ENCODE peak calls at places on chromosomes 5 and 9, in seven cellular contexts. One of them, this sample, is unnamed.

GRCh38 chr9:15142903-15143534 is 164.0 kb downstream of the TTC39B start:
- DNase-seq in EH: peak
- DNase-seq in prostate gland: no peak
- DNase-seq in COR-L47: peak
- DNase-seq in midbrain: peak
- DNase-seq in ovary: no peak
- DNase-seq in BJ: no peak
- DNase-seq in this sample: no peak

GRCh38 chr5:27503813-27504212 is 465.4 kb upstream of the CDH9 start:
- DNase-seq in BJ: no peak
- DNase-seq in EH: no peak
- DNase-seq in prostate gland: no peak
- DNase-seq in COR-L47: no peak
- DNase-seq in midbrain: no peak
- DNase-seq in ovary: no peak
- DNase-seq in this sample: no peak

GRCh38 chr5:140417235-140417634 is 15.6 kb downstream of the ANKHD1 start:
- DNase-seq in prostate gland: no peak
- DNase-seq in BJ: no peak
- DNase-seq in midbrain: no peak
- DNase-seq in COR-L47: no peak
- DNase-seq in ovary: no peak
- DNase-seq in EH: no peak
- DNase-seq in this sample: no peak

GRCh38 chr5:198941-199820 is 7.9 kb downstream of the LRRC14B start:
- DNase-seq in EH: no peak
- DNase-seq in COR-L47: no peak
- DNase-seq in ovary: no peak
- DNase-seq in midbrain: no peak
- DNase-seq in prostate gland: no peak
- DNase-seq in BJ: no peak
- DNase-seq in this sample: no peak

GRCh38 chr5:65020492-65020891 is 251.8 kb downstream of the CWC27 start:
- DNase-seq in COR-L47: no peak
- DNase-seq in BJ: peak
- DNase-seq in EH: peak
- DNase-seq in ovary: no peak
- DNase-seq in prostate gland: no peak
- DNase-seq in midbrain: no peak
- DNase-seq in this sample: no peak

GRCh38 chr5:144072518-144072927 is 97.9 kb downstream of the YIPF5 start:
- DNase-seq in midbrain: no peak
- DNase-seq in EH: peak
- DNase-seq in ovary: no peak
- DNase-seq in prostate gland: no peak
- DNase-seq in COR-L47: no peak
- DNase-seq in BJ: peak
- DNase-seq in this sample: no peak

GRCh38 chr9:76634356-76635054 is 129.7 kb upstream of the PCA3 start:
- DNase-seq in COR-L47: no peak
- DNase-seq in prostate gland: no peak
- DNase-seq in EH: peak
- DNase-seq in ovary: no peak
- DNase-seq in midbrain: no peak
- DNase-seq in BJ: no peak
- DNase-seq in this sample: no peak

GRCh38 chr9:69768716-69769115 is 8.9 kb upstream of the PTAR1 start:
- DNase-seq in midbrain: no peak
- DNase-seq in EH: peak
- DNase-seq in prostate gland: no peak
- DNase-seq in COR-L47: no peak
- DNase-seq in BJ: no peak
- DNase-seq in ovary: no peak
- DNase-seq in this sample: no peak

GRCh38 chr5:145811834-145812625 is 23.1 kb downstream of the PRELID2 start:
- DNase-seq in midbrain: peak
- DNase-seq in BJ: no peak
- DNase-seq in ovary: no peak
- DNase-seq in EH: peak
- DNase-seq in COR-L47: peak
- DNase-seq in prostate gland: no peak
- DNase-seq in this sample: no peak

GRCh38 chr5:153748823-153749222 is 258.4 kb downstream of the GRIA1 start:
- DNase-seq in midbrain: no peak
- DNase-seq in COR-L47: no peak
- DNase-seq in EH: no peak
- DNase-seq in ovary: no peak
- DNase-seq in prostate gland: no peak
- DNase-seq in BJ: no peak
- DNase-seq in this sample: no peak

GRCh38 chr9:123069010-123069481 is 35.6 kb downstream of the GPR21 start:
- DNase-seq in midbrain: no peak
- DNase-seq in EH: peak
- DNase-seq in ovary: no peak
- DNase-seq in prostate gland: no peak
- DNase-seq in BJ: peak
- DNase-seq in COR-L47: no peak
- DNase-seq in this sample: no peak

GRCh38 chr9:94033383-94033782 is 50.9 kb upstream of the PTPDC1 start:
- DNase-seq in prostate gland: no peak
- DNase-seq in BJ: no peak
- DNase-seq in COR-L47: no peak
- DNase-seq in EH: no peak
- DNase-seq in midbrain: no peak
- DNase-seq in ovary: no peak
- DNase-seq in this sample: no peak

This sample was measured in nucleus accumbens.